ENCODE peak calls at places on chromosomes 5 and 9, in seven cellular contexts. I is hippocampal formation, Y is kidney epithelial cell, S is tibial artery, U is ovary, V is body of pancreas, D is T-helper 2 cell. A is an unnamed sample.

GRCh38 chr5:64680289-64680688 is 10.0 kb upstream of the SHISAL2B start:
- DNase-seq in S (no peak), Y (no peak), U (no peak), I (no peak), V (no peak), D (no peak), A (no peak)

GRCh38 chr5:8184455-8185063 is 315.6 kb downstream of the MTRR start:
- DNase-seq in U (no peak), D (no peak), Y (no peak), I (no peak), V (peak; percentile 63), S (no peak), A (peak; percentile 26)

GRCh38 chr9:35760651-35761050 is 6.6 kb upstream of the MSMP start:
- DNase-seq in U (no peak), D (no peak), V (no peak), Y (no peak), S (no peak), I (no peak), A (no peak)

GRCh38 chr9:129823163-129823933 is 588 bp downstream of the TOR1A start:
- DNase-seq in V (no peak), U (peak; percentile 40), S (no peak), I (no peak), D (no peak), Y (no peak), A (peak; percentile 15)

GRCh38 chr5:139711067-139711851 is 63.1 kb downstream of the CXXC5 start:
- DNase-seq in U (peak; percentile 59), D (peak; percentile 23), S (peak; percentile 89), Y (no peak), I (no peak), V (peak; percentile 40), A (no peak)

GRCh38 chr5:150506571-150507282 is 1.2 kb upstream of the NDST1 start:
- DNase-seq in V (no peak), Y (no peak), U (no peak), D (no peak), I (no peak), S (no peak), A (no peak)

GRCh38 chr5:17212996-17213395 is 4.4 kb upstream of the BASP1 start:
- DNase-seq in I (no peak), V (no peak), D (no peak), U (no peak), Y (no peak), S (no peak), A (no peak)

GRCh38 chr9:110464321-110464720 is 115.2 kb downstream of the SVEP1 start:
- DNase-seq in S (no peak), Y (no peak), V (no peak), U (no peak), I (no peak), D (no peak), A (peak; percentile 9)

GRCh38 chr5:171984748-171985419 is 21.6 kb downstream of the FBXW11 start:
- DNase-seq in I (no peak), Y (peak; percentile 48), D (no peak), U (no peak), V (no peak), S (no peak), A (peak; percentile 31)

GRCh38 chr5:145791866-145792265 is 43.3 kb downstream of the PRELID2 start:
- DNase-seq in U (no peak), V (no peak), I (no peak), D (no peak), Y (no peak), S (no peak), A (no peak)

GRCh38 chr5:17163185-17163584 is 54.2 kb upstream of the BASP1 start:
- DNase-seq in Y (no peak), I (no peak), S (no peak), V (no peak), U (no peak), D (no peak), A (no peak)

A was measured in H54.